ENCODE peak calls at places on chromosomes 4 and X, in nine cellular contexts. U is GM23248; Z is anterior cingulate cortex; L is NCI-H446; G is foreskin fibroblast; P is endothelial cell; X is NCI-H774; M is activated CD4-positive, alpha-beta T cell treated with anti-CD3 and anti-CD28 coated beads for 48 hours; J is kidney. W is an unnamed sample.

GRCh38 chrX:56564182-56564885 is 907 bp downstream of the UBQLN2 start:
- DNase-seq in Z (peak; percentile 43), P (no peak), X (peak; percentile 0), J (peak; percentile 52), L (peak; percentile 14), U (peak; percentile 60), G (peak; percentile 42), M (peak; percentile 52), W (peak; percentile 20)

GRCh38 chr4:89109841-89110540 is 1.3 kb upstream of the TIGD2 start:
- DNase-seq in L (peak; percentile 26), X (no peak), G (peak; percentile 50), U (peak; percentile 12), P (peak; percentile 18), Z (no peak), J (no peak), M (no peak), W (peak; percentile 38)

GRCh38 chrX:107710617-107711391 is 64.8 kb downstream of the TSC22D3 start:
- DNase-seq in J (no peak), X (no peak), U (peak; percentile 94), M (peak; percentile 46), L (no peak), P (no peak), G (peak; percentile 91), Z (no peak), W (no peak)

GRCh38 chr4:153728660-153729059 is 31.2 kb downstream of the RNF175 start:
- DNase-seq in P (no peak), G (no peak), U (no peak), Z (no peak), J (no peak), L (no peak), M (no peak), X (no peak), W (no peak)

GRCh38 chr4:36224969-36225903 is 19.1 kb downstream of the ARAP2 start:
- DNase-seq in L (peak; percentile 33), M (no peak), Z (no peak), G (no peak), X (no peak), J (no peak), P (no peak), U (no peak), W (no peak)

GRCh38 chrX:132561974-132562373 is 73.1 kb upstream of the MBNL3 start:
- DNase-seq in G (no peak), Z (no peak), M (no peak), U (no peak), J (no peak), X (no peak), P (no peak), L (no peak), W (no peak)

GRCh38 chr4:73450398-73451004 is 14.5 kb downstream of the AFP start:
- DNase-seq in U (peak; percentile 95), P (no peak), L (peak; percentile 81), J (peak; percentile 64), X (no peak), G (peak; percentile 85), Z (no peak), M (no peak), W (peak; percentile 20)

GRCh38 chr4:67746797-67747495 is 7.2 kb downstream of the GNRHR start:
- DNase-seq in L (peak; percentile 51), P (no peak), Z (no peak), G (peak; percentile 45), J (no peak), U (peak; percentile 67), X (no peak), M (no peak), W (no peak)

GRCh38 chr4:103996059-103996458 is 276.3 kb upstream of the TACR3 start:
- DNase-seq in J (no peak), X (peak; percentile 35), Z (no peak), G (no peak), L (peak; percentile 73), U (no peak), M (no peak), P (no peak), W (no peak)

GRCh38 chr4:135365065-135365464 is 1163.5 kb upstream of the PABPC4L start:
- DNase-seq in Z (no peak), M (no peak), G (peak; percentile 0), P (no peak), U (no peak), J (no peak), X (no peak), L (no peak), W (no peak)

GRCh38 chrX:73850124-73851013 is 287.4 kb downstream of the CHIC1 start:
- DNase-seq in L (peak; percentile 6), G (peak; percentile 32), M (no peak), J (no peak), Z (no peak), P (peak; percentile 7), U (peak; percentile 23), X (no peak), W (no peak)

GRCh38 chr4:121582296-121582695 is 114.5 kb downstream of the ANXA5 start:
- DNase-seq in M (no peak), J (no peak), Z (no peak), X (no peak), P (no peak), U (peak; percentile 4), L (no peak), G (peak; percentile 35), W (no peak)

GRCh38 chr4:24230955-24231354 is 341.1 kb upstream of the PPARGC1A start:
- DNase-seq in J (no peak), Z (no peak), P (no peak), X (no peak), U (no peak), G (no peak), M (no peak), L (no peak), W (no peak)

GRCh38 chr4:165330666-165331065 is 3.2 kb downstream of the MSMO1 start:
- DNase-seq in P (no peak), G (no peak), X (no peak), Z (no peak), M (peak; percentile 13), U (no peak), L (no peak), J (no peak), W (no peak)

GRCh38 chr4:153114771-153115321 is 89.4 kb upstream of the TRIM2 start:
- DNase-seq in P (no peak), J (no peak), U (peak; percentile 89), L (no peak), M (peak; percentile 73), Z (no peak), X (no peak), G (peak; percentile 82), W (no peak)

W was measured in glutamatergic neuron.